ENCODE peak calls at places on chromosomes 5 and 9, in ten cellular contexts. F, C, T, G, S, B, R, Y, M and P are unnamed samples.

GRCh38 chr9:115520626-115521025 is 402.7 kb upstream of the TNC start:
- DNase-seq in M (no peak), G (no peak), F (no peak), R (no peak), C (no peak), B (no peak), S (no peak), T (no peak), Y (no peak), P (no peak)

GRCh38 chr5:168162464-168162863 is 129.0 kb upstream of the WWC1 start:
- DNase-seq in R (no peak), S (no peak), M (no peak), Y (no peak), C (no peak), T (no peak), B (no peak), G (peak; percentile 62), F (no peak), P (no peak)

GRCh38 chr5:143037071-143037470 is 266.9 kb downstream of the ARHGAP26 start:
- DNase-seq in R (peak; percentile 79), F (no peak), T (no peak), Y (peak; percentile 19), B (no peak), G (no peak), M (no peak), S (no peak), C (no peak), P (no peak)

GRCh38 chr9:15308511-15308910 is 1.5 kb upstream of the TTC39B start:
- DNase-seq in B (no peak), S (no peak), F (no peak), T (peak; percentile 85), R (peak; percentile 89), G (peak; percentile 64), Y (peak; percentile 32), C (no peak), M (peak; percentile 82), P (no peak)

GRCh38 chr9:36327903-36328302 is 69.7 kb upstream of the GNE start:
- DNase-seq in M (peak; percentile 28), T (peak; percentile 47), G (peak; percentile 45), S (no peak), B (no peak), R (peak; percentile 45), C (no peak), Y (peak; percentile 31), F (no peak), P (no peak)

GRCh38 chr9:38371495-38371894 is 21.0 kb upstream of the ALDH1B1 start:
- DNase-seq in G (peak; percentile 20), S (no peak), T (peak; percentile 27), F (peak; percentile 58), C (no peak), M (peak; percentile 11), B (no peak), R (peak; percentile 55), Y (peak; percentile 63), P (peak; percentile 79)

GRCh38 chr5:90658620-90659019 is 100.0 kb downstream of the ADGRV1 start:
- DNase-seq in T (no peak), R (no peak), C (no peak), B (no peak), Y (no peak), M (no peak), F (no peak), S (no peak), G (no peak), P (no peak)

GRCh38 chr5:169876376-169876775 is 103.9 kb downstream of the INSYN2B start:
- DNase-seq in C (no peak), S (no peak), Y (no peak), F (no peak), B (no peak), R (peak; percentile 13), G (peak; percentile 62), T (peak; percentile 49), M (peak; percentile 18), P (no peak)

GRCh38 chr9:10612649-10613398 is at the start of gene PTPRD:
- DNase-seq in G (peak; percentile 32), T (peak; percentile 5), R (peak; percentile 64), B (no peak), F (peak; percentile 12), Y (peak; percentile 77), C (no peak), M (peak; percentile 3), S (no peak), P (no peak)

GRCh38 chr9:124015091-124015660 is 3.6 kb downstream of the LHX2 start:
- DNase-seq in T (no peak), M (no peak), S (no peak), B (no peak), R (no peak), Y (no peak), F (no peak), C (no peak), G (no peak), P (no peak)

GRCh38 chr5:64384761-64385160 is 121.1 kb upstream of the RGS7BP start:
- DNase-seq in R (peak; percentile 48), Y (peak; percentile 64), G (peak; percentile 16), M (peak; percentile 1), T (no peak), F (no peak), C (no peak), S (no peak), B (no peak), P (no peak)

GRCh38 chr9:69916950-69917349 is 96.3 kb downstream of the CFAP95 start:
- DNase-seq in G (no peak), R (peak; percentile 56), B (no peak), S (no peak), Y (peak; percentile 75), M (no peak), C (no peak), T (peak; percentile 52), F (no peak), P (no peak)

GRCh38 chr9:69922646-69923045 is 102.0 kb downstream of the CFAP95 start:
- DNase-seq in Y (no peak), R (no peak), C (no peak), T (peak; percentile 30), B (no peak), M (no peak), F (no peak), S (no peak), G (no peak), P (no peak)

GRCh38 chr9:69919461-69920061 is 98.9 kb downstream of the CFAP95 start:
- DNase-seq in G (peak; percentile 74), T (peak; percentile 74), B (no peak), R (peak; percentile 61), C (no peak), M (peak; percentile 79), Y (peak; percentile 63), F (no peak), S (peak; percentile 42), P (no peak)

GRCh38 chr9:69923972-69924371 is 103.4 kb downstream of the CFAP95 start:
- DNase-seq in Y (no peak), M (no peak), T (no peak), G (no peak), B (no peak), C (no peak), R (no peak), S (no peak), F (no peak), P (no peak)

GRCh38 chr9:69918317-69918716 is 97.7 kb downstream of the CFAP95 start:
- DNase-seq in Y (no peak), R (no peak), M (no peak), C (no peak), F (peak; percentile 7), T (no peak), G (no peak), S (no peak), B (no peak), P (no peak)
- H3K4me3 ChIP-seq in Y (no peak overlapping the region), R (no peak overlapping the region), M (no peak overlapping the region), C (no peak overlapping the region), F (no peak overlapping the region), T (no peak overlapping the region), G (no peak overlapping the region), S (no peak overlapping the region), B (no peak overlapping the region), P (no peak overlapping the region)

GRCh38 chr9:73155389-73155788 is 3.7 kb downstream of the ANXA1 start:
- DNase-seq in R (peak; percentile 32), G (no peak), M (no peak), S (no peak), C (no peak), T (no peak), F (no peak), Y (no peak), B (no peak), P (no peak)

GRCh38 chr9:73154760-73155159 is 3.1 kb downstream of the ANXA1 start:
- DNase-seq in Y (peak; percentile 17), S (no peak), B (no peak), G (no peak), R (peak; percentile 30), F (no peak), C (no peak), T (peak; percentile 25), M (no peak), P (no peak)

GRCh38 chr9:73156593-73157187 is 5.0 kb downstream of the ANXA1 start:
- DNase-seq in G (no peak), F (no peak), S (no peak), B (no peak), Y (no peak), C (no peak), M (no peak), T (no peak), R (peak; percentile 30), P (no peak)

GRCh38 chr9:73157811-73158210 is 6.1 kb downstream of the ANXA1 start:
- DNase-seq in M (no peak), B (no peak), T (no peak), C (no peak), G (no peak), Y (no peak), R (no peak), S (no peak), F (no peak), P (no peak)

GRCh38 chr9:73155968-73156592 is 4.4 kb downstream of the ANXA1 start:
- DNase-seq in M (no peak), Y (no peak), R (peak; percentile 12), B (no peak), T (no peak), F (no peak), G (no peak), C (no peak), S (no peak), P (no peak)
- H3K4me3 ChIP-seq in M (peak overlapping the region; percentile 23), Y (no peak overlapping the region), R (no peak overlapping the region), B (peak overlapping the region; percentile 4), T (no peak overlapping the region), F (peak overlapping the region; percentile 5), G (no peak overlapping the region), C (no peak overlapping the region), S (peak overlapping the region; percentile 91), P (no peak overlapping the region)

GRCh38 chr9:33164138-33164809 is 2.9 kb downstream of the B4GALT1 start:
- DNase-seq in M (no peak), B (no peak), R (no peak), F (peak; percentile 37), S (no peak), G (peak; percentile 66), T (no peak), C (no peak), Y (no peak), P (no peak)
- H3K4me3 ChIP-seq in M (peak overlapping the region; percentile 98), B (peak overlapping the region; percentile 95), R (peak overlapping the region; percentile 85), F (peak overlapping the region; percentile 79), S (peak overlapping the region; percentile 82), G (no peak overlapping the region), T (no peak overlapping the region), C (peak overlapping the region; percentile 24), Y (peak overlapping the region; percentile 93), P (no peak overlapping the region)

DNA sequence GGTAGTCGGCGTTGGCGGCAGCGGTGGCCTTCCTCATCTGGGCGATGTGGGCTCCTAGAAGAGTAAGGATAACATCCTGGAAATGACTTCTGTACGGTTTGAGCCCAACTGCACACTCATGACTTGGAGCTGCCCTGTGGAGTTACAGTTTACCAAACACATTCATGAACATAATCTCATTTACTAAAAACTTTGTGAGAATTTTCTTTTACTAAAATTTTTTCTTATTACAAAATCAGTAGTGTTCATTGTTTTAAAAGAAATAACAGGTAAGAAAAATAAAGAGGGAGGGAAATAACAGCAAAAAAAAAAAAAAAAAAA is 5.3 kb downstream of the FOXE1 start:
- DNase-seq in G (no peak), S (no peak), B (no peak), Y (no peak), C (no peak), T (no peak), F (no peak), M (no peak), R (no peak), P (no peak)
- H3K4me3 ChIP-seq in G (no peak overlapping the region), S (no peak overlapping the region), B (no peak overlapping the region), Y (no peak overlapping the region), C (no peak overlapping the region), T (no peak overlapping the region), F (no peak overlapping the region), M (no peak overlapping the region), R (no peak overlapping the region), P (no peak overlapping the region)